ENCODE peak calls at places on chromosomes 5 and 9, in nine cellular contexts. Y is HCT116; G is left ventricle myocardium inferior; I is stomach; E is breast epithelium; R is adrenal gland; Z is CD8-positive, alpha-beta memory T cell; J is PC-3; Q is pancreas. U is an unnamed sample. For H3K9me3, the result is how much of the 10 kb centered on the place peaks cover.

GRCh38 chr9:132995121-132995420 is 16.6 kb downstream of the GFI1B start:
- DNase-seq in E (no peak), Z (no peak), I (no peak), R (no peak), Y (no peak), J (no peak), G (no peak), Q (no peak), U (no peak)

GRCh38 chr5:4941957-4942830 is 197.9 kb upstream of the ADAMTS16 start:
- DNase-seq in G (no peak), R (peak), Q (no peak), J (peak), Z (no peak), I (no peak), E (no peak), Y (no peak), U (no peak)

GRCh38 chr5:78300464-78301045 is 6.1 kb upstream of the AP3B1 start:
- DNase-seq in J (peak), I (no peak), E (no peak), Q (no peak), Z (no peak), R (no peak), Y (peak), G (no peak), U (no peak)

GRCh38 chr5:135238622-135239460 is 160.2 kb downstream of the MACROH2A1 start:
- DNase-seq in Q (no peak), Z (no peak), E (peak), R (peak), Y (no peak), G (no peak), J (no peak), I (peak), U (no peak)

GRCh38 chr9:133844876-133845658 is 106.9 kb upstream of the SARDH start:
- DNase-seq in G (peak), I (peak), Q (peak), J (no peak), R (peak), Y (no peak), Z (no peak), E (peak), U (no peak)

GRCh38 chr5:139379626-139380449 is 3.3 kb downstream of the SLC23A1 start:
- DNase-seq in Z (no peak), E (no peak), Y (no peak), R (no peak), I (no peak), G (no peak), Q (no peak), J (no peak), U (no peak)

GRCh38 chr5:147400836-147401235 is 109.0 kb downstream of the DPYSL3 start:
- DNase-seq in Q (no peak), R (no peak), E (no peak), Z (no peak), G (no peak), J (no peak), Y (no peak), I (no peak), U (no peak)

GRCh38 chr9:4604678-4605095 is 57.4 kb upstream of the PLPP6 start:
- DNase-seq in J (peak), I (peak), Y (peak), Q (peak), E (peak), G (no peak), R (peak), Z (peak), U (no peak)

GRCh38 chr5:110916373-110917049 is 155.0 kb upstream of the TSLP start:
- DNase-seq in R (peak), E (no peak), G (no peak), Y (no peak), I (no peak), Q (no peak), J (peak), Z (no peak), U (peak)

GRCh38 chr9:93582115-93582514 is 5.7 kb downstream of the PHF2 start:
- DNase-seq in I (peak), R (peak), Q (peak), Y (no peak), E (peak), Z (no peak), G (no peak), J (no peak), U (no peak)

GRCh38 chr9:79220666-79221065 is 351.1 kb upstream of the TLE4 start:
- DNase-seq in R (no peak), G (no peak), Z (no peak), J (no peak), E (no peak), Q (no peak), Y (no peak), I (no peak), U (no peak)

GRCh38 chr5:1405539-1406530 is 39.4 kb downstream of the SLC6A3 start:
- DNase-seq in Q (no peak), R (no peak), Y (no peak), Z (peak), J (no peak), E (no peak), I (no peak), G (peak), U (peak)

GRCh38 chr5:114648940-114649339 is 287.1 kb downstream of the KCNN2 start:
- DNase-seq in Z (no peak), Q (no peak), R (no peak), G (no peak), J (no peak), Y (no peak), I (no peak), E (no peak), U (no peak)

GRCh38 chr5:38115318-38115827 is 143.0 kb upstream of the EGFLAM start:
- DNase-seq in Y (no peak), Z (no peak), E (no peak), J (no peak), Q (no peak), R (no peak), G (no peak), I (no peak), U (no peak)

GRCh38 chr9:112166176-112167140 is 8.6 kb downstream of the SUSD1 start:
- DNase-seq in Y (no peak), I (no peak), E (peak), Q (no peak), G (no peak), Z (no peak), J (peak), R (no peak), U (no peak)

GRCh38 chr5:139052975-139053374 is 145.2 kb downstream of the SIL1 start:
- DNase-seq in Z (no peak), E (no peak), J (no peak), Y (no peak), Q (no peak), I (no peak), G (no peak), R (no peak), U (no peak)

GRCh38 chr5:6820851-6821479 is 107.7 kb downstream of the TENT4A start:
- DNase-seq in Z (peak), Y (peak), J (peak), G (no peak), R (peak), E (no peak), Q (no peak), I (no peak), U (peak)

GRCh38 chr5:111548992-111549649 is 36.8 kb upstream of the STARD4 start:
- DNase-seq in Z (no peak), G (no peak), J (peak), E (no peak), Y (no peak), I (peak), R (no peak), Q (no peak), U (no peak)

GRCh38 chr5:92922231-92922967 is 658.6 kb downstream of the NR2F1-AS1 start:
- DNase-seq in G (no peak), J (no peak), Q (no peak), E (no peak), I (no peak), Z (no peak), Y (no peak), R (no peak), U (no peak)

DNA sequence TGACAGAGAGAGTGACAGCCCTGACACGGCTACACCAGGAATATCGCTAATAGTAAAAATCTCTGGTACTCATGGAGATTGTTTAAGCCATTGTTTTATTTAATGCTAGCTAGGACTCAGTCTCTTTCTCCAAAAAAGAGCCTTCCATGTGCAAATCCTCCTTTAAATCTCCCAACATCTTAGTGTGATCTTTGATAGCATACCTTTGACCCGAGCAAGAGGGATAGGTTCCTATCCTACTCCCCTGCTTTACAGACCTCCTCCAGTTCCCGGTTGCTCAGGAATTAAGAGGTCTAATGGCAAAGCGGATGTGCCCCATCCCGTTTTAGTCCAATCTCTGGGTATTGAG is 663 bp upstream of the FRMD3 start:
- DNase-seq in G (no peak), I (no peak), Z (no peak), J (no peak), R (no peak), Q (no peak), Y (no peak), E (no peak), U (no peak)
- H3K9me3 ChIP-seq in G (under half), I (under half), Z (under half), J (under half), R (under half), Q (under half), Y (under half), E (under half), U (under half)

GRCh38 chr9:136714096-136714875 is 1.9 kb downstream of the DIPK1B start:
- DNase-seq in R (no peak), Y (no peak), I (no peak), Q (no peak), J (no peak), Z (no peak), G (peak), E (no peak), U (no peak)
- H3K4me3 ChIP-seq in R (no peak), Y (no peak), I (no peak), Q (no peak), J (no peak), Z (no peak), G (peak), E (no peak), U (no peak)

DNA sequence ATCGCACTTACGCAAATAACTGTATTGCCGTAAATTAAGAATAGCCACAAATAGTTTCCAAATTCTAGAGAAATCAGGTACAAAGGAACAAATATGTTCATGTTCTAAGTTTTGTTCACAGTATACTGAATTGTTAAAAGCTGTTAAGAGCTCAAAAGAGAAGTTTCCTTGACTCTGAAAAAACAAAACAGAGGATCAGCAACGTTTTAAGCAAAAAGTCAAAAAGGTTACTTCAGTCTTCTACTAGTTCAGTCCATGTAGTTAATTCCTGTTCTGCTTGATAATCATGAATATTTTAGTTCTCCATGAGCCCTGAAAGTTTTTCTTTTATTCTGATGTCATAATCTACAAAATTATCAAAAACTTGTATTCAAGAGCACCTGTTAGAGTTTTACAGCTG is 128.6 kb upstream of the MAST4 start:
- DNase-seq in R (no peak), E (no peak), Q (no peak), Y (no peak), G (no peak), I (no peak), J (no peak), Z (no peak), U (no peak)
- H3K9me3 ChIP-seq in R (under half), E (under half), Q (under half), Y (under half), G (under half), I (under half), J (under half), Z (under half), U (under half)

DNA sequence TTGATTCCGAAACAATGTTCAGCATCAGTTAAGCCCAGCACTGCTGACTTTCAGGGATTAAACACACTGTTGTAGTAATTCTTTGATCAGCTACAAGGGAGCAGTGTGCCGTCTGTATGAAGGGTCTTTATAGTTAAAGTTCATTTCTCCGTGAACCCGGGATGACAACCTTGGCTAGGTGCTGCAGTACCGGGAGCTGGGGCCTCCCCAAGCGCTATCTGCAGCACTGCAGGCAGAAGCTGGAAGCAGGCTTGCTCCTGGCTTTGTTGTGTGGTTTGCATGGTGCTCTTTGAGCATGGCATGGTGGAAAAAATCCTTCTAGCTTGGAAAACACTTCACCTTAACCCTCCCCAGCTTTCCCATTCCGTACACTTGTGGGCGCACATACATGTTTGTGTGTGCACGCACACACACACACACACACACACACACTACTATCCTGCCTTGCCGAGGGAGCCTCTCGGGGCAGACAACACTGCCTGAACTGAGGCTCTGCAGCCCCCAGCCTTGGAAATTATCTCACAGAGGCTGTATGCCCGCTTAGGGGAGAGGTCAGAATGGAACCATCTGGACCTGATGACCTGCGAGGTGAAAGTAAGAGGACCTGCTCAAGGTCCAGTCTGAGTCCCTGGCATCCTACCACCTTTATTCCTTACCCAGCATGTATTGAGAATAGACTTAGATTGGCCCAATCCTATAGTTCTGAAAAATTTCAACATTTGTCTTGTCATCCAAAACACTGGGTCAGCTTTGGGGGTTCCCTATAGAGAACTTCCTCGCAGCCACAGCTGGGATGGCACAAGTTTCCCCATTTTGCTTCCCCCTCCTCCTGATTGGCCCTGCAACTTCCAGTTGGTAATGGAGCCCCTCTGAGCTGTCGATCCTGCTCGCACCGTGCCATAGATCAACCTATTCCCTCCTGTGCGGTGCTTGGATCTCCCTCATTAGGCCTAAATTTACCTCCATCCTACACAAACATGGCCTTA is 10.0 kb downstream of the MVB12B start:
- DNase-seq in J (no peak), G (no peak), Z (no peak), Y (no peak), R (no peak), I (no peak), Q (no peak), E (no peak), U (no peak)
- H3K4me3 ChIP-seq in J (no peak), G (no peak), Z (no peak), Y (no peak), R (no peak), I (no peak), Q (no peak), E (no peak), U (no peak)

GRCh38 chr5:17918373-17919104 is 284.3 kb downstream of the TAF11L14 start:
- DNase-seq in I (no peak), R (no peak), J (no peak), Y (no peak), G (no peak), Z (no peak), E (no peak), Q (no peak), U (peak)
- H3K9me3 ChIP-seq in I (under half), R (under half), J (under half), Y (under half), G (under half), Z (under half), E (under half), Q (under half), U (under half)

DNA sequence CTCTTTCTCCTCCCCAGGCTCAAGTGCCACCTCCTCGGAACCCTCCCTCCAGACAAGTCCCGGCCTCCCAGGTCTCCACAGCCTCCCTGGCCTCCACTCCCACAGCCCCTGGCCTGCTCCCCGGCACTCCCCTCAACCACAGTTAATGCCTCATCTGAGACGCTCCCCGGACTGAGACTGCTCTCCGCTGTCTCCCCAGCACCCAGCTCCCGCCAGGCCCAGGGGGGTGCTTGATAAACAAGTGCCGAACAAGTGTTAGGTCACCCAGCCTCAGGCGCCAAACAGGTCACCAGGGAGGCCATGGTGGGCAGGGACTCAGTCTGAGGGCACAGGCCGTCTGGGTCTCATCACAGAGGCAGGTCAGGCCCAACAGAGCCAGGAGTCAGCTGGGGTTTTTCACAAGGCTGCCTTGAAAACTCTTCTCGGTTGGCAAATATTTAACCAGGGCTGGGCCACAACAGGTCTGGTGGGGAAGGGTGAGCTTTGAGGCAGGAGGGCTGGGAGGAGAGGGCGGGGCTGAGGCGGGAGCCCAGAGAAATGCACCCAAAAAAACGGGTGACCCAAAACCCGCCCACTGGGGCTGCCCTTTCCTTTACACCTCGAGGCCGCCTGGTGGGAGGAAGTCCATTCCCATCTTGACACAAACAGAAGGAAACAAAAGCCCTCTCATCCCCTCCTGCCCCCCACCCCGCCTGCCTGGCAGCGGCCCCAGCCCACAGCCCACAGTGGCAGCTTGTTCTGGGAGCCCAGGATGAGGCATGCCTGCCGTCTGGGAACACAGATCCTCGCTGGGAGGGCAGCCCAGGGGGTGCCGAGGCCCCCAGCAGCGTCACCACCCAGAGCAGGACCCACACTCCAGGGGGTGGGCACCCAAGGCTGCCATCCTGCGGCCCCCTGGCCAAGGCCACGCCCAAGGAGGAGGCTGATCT is 66.6 kb upstream of the STXBP1 start:
- DNase-seq in J (peak), R (peak), Q (peak), E (peak), Y (no peak), Z (no peak), I (peak), G (no peak), U (peak)
- H3K4me3 ChIP-seq in J (peak), R (no peak), Q (peak), E (no peak), Y (no peak), Z (no peak), I (no peak), G (no peak), U (no peak)